ENCODE peak calls at places on chromosomes 7 and 10, in six cellular contexts. Z, B, H, U, J and A are unnamed samples.

GRCh38 chr7:32948202-32948601 is 9.0 kb upstream of the FKBP9 start:
- DNase-seq in B (no peak), H (no peak), J (no peak), Z (no peak), U (no peak), A (no peak)

GRCh38 chr10:61283066-61283465 is 170.1 kb downstream of the TMEM26 start:
- DNase-seq in J (no peak), H (no peak), Z (no peak), B (no peak), U (no peak), A (no peak)

GRCh38 chr10:105189464-105189800 is 548.3 kb downstream of the SORCS3 start:
- DNase-seq in J (no peak), H (no peak), Z (no peak), B (no peak), U (no peak), A (no peak)

GRCh38 chr10:104293021-104293420 is 24.0 kb downstream of the GSTO2 start:
- DNase-seq in J (no peak), H (no peak), Z (no peak), B (no peak), U (no peak), A (no peak)

GRCh38 chr7:106284516-106285050 is at the start of gene NAMPT:
- DNase-seq in Z (peak; percentile 75), B (no peak), H (peak; percentile 60), J (peak; percentile 55), U (peak; percentile 44), A (no peak)

GRCh38 chr10:118615888-118616287 is 20.4 kb upstream of the PRLHR start:
- DNase-seq in Z (no peak), U (no peak), J (no peak), B (no peak), H (no peak), A (no peak)

GRCh38 chr10:1673568-1674345 is 63.6 kb downstream of the ADARB2 start:
- DNase-seq in H (no peak), J (no peak), B (no peak), Z (no peak), U (no peak), A (no peak)

GRCh38 chr7:67636363-67637355 is 640.0 kb downstream of the TYW1 start:
- DNase-seq in B (no peak), Z (no peak), J (no peak), H (no peak), U (no peak), A (no peak)

GRCh38 chr7:49894543-49894942 is 121.1 kb downstream of the VWC2 start:
- DNase-seq in H (no peak), U (no peak), J (no peak), Z (no peak), B (no peak), A (no peak)

GRCh38 chr10:49508249-49508648 is 30.7 kb downstream of the ERCC6 start:
- DNase-seq in Z (no peak), U (no peak), H (no peak), J (no peak), B (no peak), A (no peak)

GRCh38 chr7:78134256-78134655 is 335.7 kb downstream of the PHTF2 start:
- DNase-seq in Z (no peak), B (no peak), J (no peak), U (no peak), H (no peak), A (peak; percentile 4)

GRCh38 chr10:74813371-74813770 is 13.0 kb upstream of the KAT6B start:
- DNase-seq in U (no peak), Z (no peak), J (no peak), B (peak; percentile 45), H (no peak), A (no peak)

GRCh38 chr10:133257489-133258065 is 19.1 kb downstream of the ADAM8 start:
- DNase-seq in H (peak; percentile 84), U (peak; percentile 72), B (no peak), Z (peak; percentile 87), J (peak; percentile 79), A (no peak)

GRCh38 chr10:44357141-44357540 is 27.8 kb downstream of the CXCL12 start:
- DNase-seq in B (no peak), H (no peak), Z (no peak), J (no peak), U (no peak), A (no peak)

GRCh38 chr7:51727441-51727840 is 410.8 kb upstream of the COBL start:
- DNase-seq in Z (no peak), U (no peak), H (no peak), B (no peak), J (no peak), A (no peak)

GRCh38 chr7:133512560-133512959 is 259.7 kb downstream of the EXOC4 start:
- DNase-seq in B (no peak), H (no peak), J (no peak), U (no peak), Z (no peak), A (no peak)

GRCh38 chr10:26566525-26567348 is 128.6 kb downstream of the APBB1IP start:
- DNase-seq in H (no peak), U (no peak), J (no peak), B (no peak), Z (no peak), A (no peak)

GRCh38 chr10:126290232-126290631 is 98.0 kb downstream of the ADAM12 start:
- DNase-seq in Z (no peak), B (no peak), H (no peak), U (no peak), J (no peak), A (no peak)

GRCh38 chr7:66013938-66014337 is 31.9 kb upstream of the GUSB start:
- DNase-seq in J (peak; percentile 28), U (peak; percentile 49), B (no peak), H (peak; percentile 32), Z (no peak), A (no peak)

GRCh38 chr7:152451356-152451755 is 15.6 kb upstream of the KMT2C start:
- DNase-seq in J (no peak), Z (no peak), B (no peak), H (no peak), U (no peak), A (no peak)

GRCh38 chr10:102502337-102503151 is at the start of gene ACTR1A:
- DNase-seq in H (peak; percentile 97), U (peak; percentile 99), J (peak; percentile 96), B (peak; percentile 96), Z (peak; percentile 97), A (peak; percentile 98)
- H3K4me3 ChIP-seq in H (peak within 1 kb of the TSS; percentile 73), U (peak within 1 kb of the TSS; percentile 65), J (peak within 1 kb of the TSS; percentile 97), B (peak within 1 kb of the TSS; percentile 70), Z (peak within 1 kb of the TSS; percentile 87), A (peak within 1 kb of the TSS; percentile 98)

GRCh38 chr7:158072889-158073730 is 514.5 kb downstream of the PTPRN2 start:
- DNase-seq in B (peak; percentile 25), J (no peak), H (no peak), U (no peak), Z (no peak), A (no peak)
- H3K9me3 ChIP-seq in B (peaks cover 6% of the 10 kb centered on the region), J (no peaks in the 10 kb centered on the region), H (no peaks in the 10 kb centered on the region), U (no peaks in the 10 kb centered on the region), Z (no peaks in the 10 kb centered on the region), A (no peaks in the 10 kb centered on the region)

GRCh38 chr7:121797283-121798037 is 75.5 kb upstream of the PTPRZ1 start:
- DNase-seq in H (no peak), Z (no peak), B (no peak), J (no peak), U (no peak), A (no peak)

GRCh38 chr7:121798076-121798475 is 74.9 kb upstream of the PTPRZ1 start:
- DNase-seq in U (no peak), J (no peak), B (no peak), Z (no peak), H (no peak), A (no peak)

GRCh38 chr7:121793716-121794115 is 79.2 kb upstream of the PTPRZ1 start:
- DNase-seq in U (no peak), H (no peak), B (no peak), Z (no peak), J (no peak), A (no peak)

GRCh38 chr7:121798896-121799295 is 74.1 kb upstream of the PTPRZ1 start:
- DNase-seq in H (no peak), J (no peak), B (no peak), Z (no peak), U (no peak), A (no peak)

DNA sequence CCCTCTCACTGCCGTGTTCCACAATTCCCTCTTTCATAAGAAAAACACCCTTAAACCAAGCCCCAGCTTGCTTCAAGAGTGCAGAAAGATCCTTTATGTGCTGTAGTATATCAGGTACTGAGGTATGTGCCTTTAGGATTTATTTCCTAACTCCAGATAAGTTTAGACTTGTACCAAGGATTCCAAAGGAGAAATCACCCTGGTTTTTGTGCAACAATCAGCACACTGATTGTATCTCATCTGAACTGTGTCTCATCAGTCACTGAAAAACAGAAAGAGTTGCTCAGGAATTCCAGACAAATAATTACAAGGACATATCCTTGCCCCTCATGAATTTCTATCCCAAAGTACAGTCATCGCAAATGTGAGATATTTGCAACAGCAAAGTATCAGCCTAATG is 77.2 kb upstream of the PTPRZ1 start:
- DNase-seq in B (no peak), Z (no peak), H (no peak), U (no peak), J (no peak), A (no peak)
- H3K27ac ChIP-seq in B (peak overlapping the region; percentile 95), Z (no peak overlapping the region), H (no peak overlapping the region), U (no peak overlapping the region), J (no peak overlapping the region), A (no peak overlapping the region)

GRCh38 chr7:7156663-7157062 is 25.7 kb upstream of the C1GALT1 start:
- DNase-seq in U (no peak), B (no peak), J (no peak), Z (no peak), H (no peak), A (no peak)
- H3K4me3 ChIP-seq in U (no peak overlapping the region), B (no peak overlapping the region), J (no peak overlapping the region), Z (no peak overlapping the region), H (no peak overlapping the region), A (peak overlapping the region; percentile 69)